ENCODE peak calls at places on chromosomes 16 and 17, in five cellular contexts. X is gastrocnemius medialis; Q is brain microvascular endothelial cell; Y is breast epithelium; O is CD8-positive, alpha-beta T cell. E is an unnamed sample.

GRCh38 chr16:15542261-15542660 is 100.7 kb downstream of the MARF1 start:
- DNase-seq in X (no peak), Q (no peak), Y (no peak), O (no peak), E (no peak)

GRCh38 chr17:72657467-72658317 is 434.8 kb downstream of the SLC39A11 start:
- DNase-seq in X (no peak), Q (no peak), Y (no peak), O (no peak), E (no peak)

GRCh38 chr17:17570798-17571716 is 20.5 kb downstream of the PEMT start:
- DNase-seq in X (no peak), Q (no peak), Y (no peak), O (no peak), E (no peak)

GRCh38 chr16:30557397-30557949 is 701 bp downstream of the ZNF764 start:
- DNase-seq in X (no peak), Q (no peak), Y (no peak), O (no peak), E (no peak)

GRCh38 chr17:41420134-41420533 is 4.3 kb downstream of the KRT37 start:
- DNase-seq in X (no peak), Q (no peak), Y (no peak), O (no peak), E (no peak)

GRCh38 chr17:51764387-51764971 is 394.0 kb downstream of the CA10 start:
- DNase-seq in X (no peak), Q (peak; percentile 35), Y (peak; percentile 56), O (peak; percentile 11), E (no peak)

GRCh38 chr17:56594528-56595418 is 1.3 kb downstream of the NOG start:
- DNase-seq in X (peak; percentile 19), Q (no peak), Y (no peak), O (no peak), E (no peak)

GRCh38 chr16:11121909-11122692 is 133.9 kb downstream of the SOCS1 start:
- DNase-seq in X (no peak), Q (no peak), Y (no peak), O (no peak), E (no peak)

GRCh38 chr17:4881761-4882555 is 17.4 kb upstream of the C17orf107 start:
- DNase-seq in X (no peak), Q (peak; percentile 14), Y (peak; percentile 72), O (peak; percentile 64), E (no peak)

GRCh38 chr17:37791434-37791833 is 46.6 kb upstream of the HNF1B start:
- DNase-seq in X (no peak), Q (no peak), Y (no peak), O (no peak), E (no peak)

GRCh38 chr17:28950752-28951427 is 428 bp downstream of the PHF12 start:
- DNase-seq in X (no peak), Q (no peak), Y (no peak), O (no peak), E (no peak)

GRCh38 chr16:20624205-20624604 is 48.0 kb upstream of the ACSM2B start:
- DNase-seq in X (no peak), Q (no peak), Y (no peak), O (no peak), E (no peak)

GRCh38 chr16:20622498-20622870 is 46.3 kb upstream of the ACSM2B start:
- DNase-seq in X (no peak), Q (no peak), Y (no peak), O (no peak), E (no peak)

GRCh38 chr16:20628213-20628612 is 52.0 kb upstream of the ACSM2B start:
- DNase-seq in X (no peak), Q (no peak), Y (no peak), O (no peak), E (no peak)

GRCh38 chr16:20626971-20627370 is 50.8 kb upstream of the ACSM2B start:
- DNase-seq in X (no peak), Q (no peak), Y (no peak), O (no peak), E (no peak)

DNA sequence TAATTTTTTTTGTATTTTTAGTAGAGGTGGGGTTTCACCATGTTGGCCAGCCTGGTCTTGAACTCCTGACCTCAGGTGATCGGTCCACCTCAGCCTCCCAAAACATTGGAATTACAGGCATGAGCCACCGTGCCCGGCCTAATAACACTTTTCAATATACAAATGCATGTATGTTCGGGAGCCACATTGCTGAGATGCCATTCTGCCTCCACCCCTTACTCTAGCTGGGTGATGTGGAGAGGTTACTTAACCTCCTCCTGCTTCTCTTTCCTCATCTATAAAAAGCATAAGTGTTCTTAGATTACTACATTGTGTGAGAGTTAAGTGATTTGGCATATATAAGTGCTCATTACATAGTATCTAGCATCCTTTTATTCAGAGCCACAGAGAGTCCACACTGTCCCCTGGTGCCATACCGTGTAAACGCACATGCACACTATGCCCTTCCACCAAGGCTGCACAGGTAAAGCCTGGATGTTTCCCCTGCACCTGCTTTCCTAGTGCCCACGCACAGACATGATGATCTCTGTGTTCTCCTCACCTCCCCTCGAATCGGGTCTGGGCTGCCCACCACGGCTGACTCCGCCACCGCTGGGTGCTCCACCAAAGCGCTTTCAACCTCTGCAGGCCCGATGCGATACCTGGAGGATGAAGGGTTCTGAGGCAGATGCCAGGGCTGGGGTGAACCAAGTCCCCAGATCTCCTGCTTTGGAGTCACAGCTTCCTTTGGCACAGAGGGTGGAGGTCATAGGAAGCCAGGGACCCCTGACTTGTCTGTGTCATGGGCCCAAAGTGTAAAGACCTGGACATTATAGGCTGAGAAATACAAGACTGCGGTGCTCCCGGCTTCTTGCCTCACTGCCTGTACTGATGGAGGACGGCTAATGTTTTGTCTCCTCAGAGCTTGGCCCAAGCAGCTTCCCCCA is 49.0 kb upstream of the ACSM2B start:
- DNase-seq in X (no peak), Q (no peak), Y (no peak), O (no peak), E (no peak)
- H3K4me3 ChIP-seq in X (no peak overlapping the region), Q (no peak overlapping the region), Y (no peak overlapping the region), O (no peak overlapping the region), E (no peak overlapping the region)

GRCh38 chr17:8380049-8380448 is 2.9 kb downstream of the RPL26 start:
- DNase-seq in X (no peak), Q (no peak), Y (no peak), O (no peak), E (no peak)

GRCh38 chr17:8382052-8382879 is 727 bp downstream of the RPL26 start:
- DNase-seq in X (no peak), Q (no peak), Y (no peak), O (no peak), E (no peak)

GRCh38 chr17:8375738-8376259 is 705 bp downstream of the KRABD2 start:
- DNase-seq in X (no peak), Q (no peak), Y (no peak), O (no peak), E (no peak)

GRCh38 chr17:8376302-8377067 is at the start of gene KRABD2:
- DNase-seq in X (peak; percentile 84), Q (peak; percentile 68), Y (peak; percentile 92), O (peak; percentile 88), E (no peak)

DNA sequence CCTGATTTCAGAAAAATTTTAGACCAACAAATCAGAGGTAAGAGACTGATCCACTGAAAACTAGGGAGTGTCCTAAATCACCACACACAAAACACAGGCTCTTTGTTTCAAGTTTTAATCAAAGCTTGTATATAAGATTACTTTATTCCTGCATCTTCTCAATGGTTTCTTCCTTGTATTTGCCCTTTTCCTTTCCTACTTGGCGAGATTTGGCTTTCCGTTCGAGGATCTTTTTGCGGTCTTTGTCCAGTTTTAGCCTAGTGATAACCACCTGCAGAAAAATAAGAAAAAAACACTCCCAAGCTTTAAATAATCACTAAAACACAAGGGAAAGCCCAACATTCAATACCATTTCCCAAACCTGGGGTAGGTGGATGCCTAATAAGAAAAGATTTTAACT is 918 bp upstream of the KRABD2 start:
- DNase-seq in X (no peak), Q (no peak), Y (no peak), O (no peak), E (no peak)
- H3K36me3 ChIP-seq in X (peaks cover 52% of the 10 kb centered on the region), Q (peaks cover 50% of the 10 kb centered on the region), Y (no peaks in the 10 kb centered on the region), O (peaks cover 26% of the 10 kb centered on the region), E (no peaks in the 10 kb centered on the region)

GRCh38 chr17:48162305-48162934 is 54.9 kb downstream of the SNX11 start:
- DNase-seq in X (no peak), Q (no peak), Y (no peak), O (no peak), E (no peak)

GRCh38 chr17:48160177-48160967 is 52.8 kb downstream of the SNX11 start:
- DNase-seq in X (no peak), Q (no peak), Y (no peak), O (no peak), E (no peak)

GRCh38 chr17:48162946-48163506 is 55.5 kb downstream of the SNX11 start:
- DNase-seq in X (no peak), Q (no peak), Y (no peak), O (no peak), E (no peak)

GRCh38 chr17:48163809-48164208 is 56.2 kb downstream of the SNX11 start:
- DNase-seq in X (no peak), Q (no peak), Y (no peak), O (no peak), E (no peak)

GRCh38 chr17:48161127-48161905 is 53.8 kb downstream of the SNX11 start:
- DNase-seq in X (no peak), Q (no peak), Y (no peak), O (no peak), E (no peak)
- H3K27ac ChIP-seq in X (no peak overlapping the region), Q (no peak overlapping the region), Y (no peak overlapping the region), O (no peak overlapping the region), E (no peak overlapping the region)

GRCh38 chr17:39606434-39607056 is 1.2 kb downstream of the NEUROD2 start:
- DNase-seq in X (no peak), Q (no peak), Y (no peak), O (no peak), E (no peak)
- H3K4me3 ChIP-seq in X (peak overlapping the region; percentile 37), Q (no peak overlapping the region), Y (peak overlapping the region; percentile 34), O (no peak overlapping the region), E (peak overlapping the region; percentile 18)